ENCODE peak calls at places on chromosomes 11 and 22, in ten cellular contexts. Y is left cardiac atrium; X is mammary epithelial cell; F is HFFc6; U is activated CD8-positive, alpha-beta T cell treated with anti-CD3 and anti-CD28 coated beads, Interleukin-2, amount 10 ng/mL, durations not matched to agents 7 days and 5 days; Z is CD8-positive, alpha-beta T cell; T is MV-4-11; W is activated gamma-delta T cell treated with anti-CD3 and anti-CD28 coated beads, Interleukin-2, amount 50 U/mL, for 16 hours; C is stimulated activated CD8-positive, alpha-beta memory T cell treated with anti-CD3 and anti-CD28 coated beads, Interleukin-15, amount 100 ng/mL, for 24 hours; P is amniotic stem cell. V is an unnamed sample.

GRCh38 chr11:102196816-102197215 is 86.6 kb downstream of the YAP1 start:
- DNase-seq in X (no peak), C (no peak), W (no peak), Z (no peak), F (no peak), U (no peak), Y (no peak), T (no peak), P (no peak), V (no peak)

GRCh38 chr22:30689622-30690021 is 5.1 kb upstream of the OSBP2 start:
- DNase-seq in Y (no peak), C (no peak), T (no peak), Z (no peak), U (no peak), X (no peak), F (no peak), W (no peak), P (no peak), V (no peak)

GRCh38 chr11:21427750-21428149 is 758.4 kb downstream of the NELL1 start:
- DNase-seq in Z (no peak), Y (no peak), T (no peak), U (no peak), W (no peak), F (no peak), X (no peak), P (no peak), C (no peak), V (no peak)

GRCh38 chr22:49243965-49244364 is 583.7 kb downstream of the BRD1 start:
- DNase-seq in P (no peak), Y (no peak), F (no peak), U (no peak), T (no peak), W (no peak), C (no peak), Z (no peak), X (no peak), V (no peak)

GRCh38 chr11:35163707-35164496 is 24.9 kb downstream of the CD44 start:
- DNase-seq in T (no peak), U (peak; percentile 66), W (no peak), X (no peak), Z (peak; percentile 46), C (no peak), F (no peak), Y (no peak), P (no peak), V (no peak)

GRCh38 chr11:4018641-4019040 is 76.0 kb upstream of the RRM1 start:
- DNase-seq in T (no peak), Z (no peak), W (no peak), P (no peak), F (no peak), Y (no peak), C (no peak), U (no peak), X (no peak), V (no peak)

GRCh38 chr11:2886191-2886894 is 768 bp upstream of the CDKN1C start:
- DNase-seq in X (no peak), T (peak; percentile 14), Y (peak; percentile 57), Z (no peak), F (no peak), P (no peak), U (no peak), C (no peak), W (no peak), V (peak; percentile 63)

GRCh38 chr11:122189259-122189658 is 73.2 kb upstream of the BLID start:
- DNase-seq in X (peak; percentile 92), Y (no peak), T (no peak), F (peak; percentile 97), C (no peak), W (no peak), Z (no peak), P (peak; percentile 86), U (no peak), V (no peak)

GRCh38 chr22:23696326-23696851 is 5.6 kb downstream of the RGL4 start:
- DNase-seq in P (no peak), F (no peak), T (peak; percentile 88), Z (peak; percentile 80), X (no peak), C (peak; percentile 35), U (peak; percentile 92), Y (no peak), W (peak; percentile 60), V (no peak)

GRCh38 chr22:27150530-27150909 is 493.1 kb downstream of the MIAT start:
- DNase-seq in X (no peak), F (no peak), C (no peak), P (no peak), Y (no peak), Z (no peak), U (no peak), T (peak; percentile 86), W (no peak), V (no peak)

GRCh38 chr22:42304021-42304790 is 33.8 kb upstream of the TCF20 start:
- DNase-seq in U (no peak), F (no peak), X (no peak), W (no peak), C (no peak), Y (no peak), Z (no peak), T (no peak), P (no peak), V (no peak)

GRCh38 chr11:128503231-128503991 is 83.9 kb downstream of the ETS1 start:
- DNase-seq in T (no peak), P (peak; percentile 69), W (no peak), X (peak; percentile 92), Z (no peak), C (no peak), U (no peak), Y (no peak), F (peak; percentile 95), V (no peak)

GRCh38 chr11:3853935-3854659 is 1.4 kb upstream of the STIM1 start:
- DNase-seq in P (no peak), C (peak; percentile 21), U (peak; percentile 85), X (peak; percentile 9), W (peak; percentile 49), F (no peak), Z (peak; percentile 70), T (peak; percentile 75), Y (peak; percentile 28), V (no peak)

GRCh38 chr11:118845369-118845768 is 38.3 kb upstream of the CXCR5 start:
- DNase-seq in C (no peak), T (peak; percentile 80), F (no peak), P (peak; percentile 12), Y (no peak), Z (no peak), U (no peak), X (peak; percentile 82), W (no peak), V (no peak)

GRCh38 chr11:104148696-104149095 is 15.3 kb downstream of the PDGFD start:
- DNase-seq in P (no peak), W (no peak), X (no peak), Y (no peak), T (no peak), Z (no peak), C (no peak), U (no peak), F (no peak), V (no peak)

GRCh38 chr11:68118753-68119448 is 2.3 kb downstream of the CHKA start:
- DNase-seq in X (no peak), Y (no peak), F (no peak), U (no peak), P (no peak), T (peak; percentile 99), Z (no peak), W (no peak), C (no peak), V (no peak)

GRCh38 chr11:57406337-57406904 is 16.0 kb upstream of the PRG2 start:
- DNase-seq in F (no peak), Z (no peak), X (peak; percentile 14), U (peak; percentile 34), P (no peak), Y (peak; percentile 51), W (no peak), T (peak; percentile 88), C (no peak), V (no peak)

GRCh38 chr11:6405039-6405667 is 13.7 kb downstream of the APBB1 start:
- DNase-seq in P (no peak), F (no peak), Y (peak; percentile 26), U (no peak), Z (no peak), C (no peak), W (no peak), T (no peak), X (no peak), V (peak; percentile 26)

GRCh38 chr11:12675951-12676711 is 1.9 kb downstream of the TEAD1 start:
- DNase-seq in F (no peak), Y (no peak), P (no peak), Z (no peak), U (no peak), X (no peak), W (no peak), C (no peak), T (no peak), V (no peak)

GRCh38 chr11:111388431-111388830 is 9.4 kb upstream of the POU2AF1 start:
- DNase-seq in X (no peak), Z (no peak), P (no peak), U (no peak), W (no peak), C (no peak), T (no peak), Y (no peak), F (no peak), V (no peak)

GRCh38 chr22:39013923-39014722 is at the start of gene APOBEC3C:
- DNase-seq in T (peak; percentile 92), Y (peak; percentile 83), W (peak; percentile 75), F (peak; percentile 86), U (peak; percentile 94), P (peak; percentile 70), C (peak; percentile 40), Z (peak; percentile 80), X (peak; percentile 86), V (peak; percentile 40)

GRCh38 chr11:75152090-75152489 is 1.2 kb downstream of the SLCO2B1 start:
- DNase-seq in T (no peak), Z (no peak), U (no peak), X (no peak), W (no peak), F (no peak), C (no peak), Y (no peak), P (no peak), V (no peak)

GRCh38 chr11:28903716-28904115 is 795.5 kb downstream of the METTL15 start:
- DNase-seq in F (no peak), W (no peak), T (no peak), Y (no peak), X (no peak), P (no peak), U (no peak), C (no peak), Z (no peak), V (no peak)

GRCh38 chr11:98036810-98037209 is 983.9 kb upstream of the CNTN5 start:
- DNase-seq in Y (no peak), W (no peak), X (no peak), U (no peak), C (no peak), P (no peak), F (no peak), Z (no peak), T (no peak), V (no peak)

GRCh38 chr22:39463931-39464390 is 7.1 kb downstream of the MGAT3 start:
- DNase-seq in Y (peak; percentile 73), W (no peak), C (no peak), T (no peak), U (no peak), F (no peak), P (no peak), X (no peak), Z (no peak), V (no peak)

GRCh38 chr11:71269603-71270511 is 17.5 kb upstream of the SHANK2 start:
- DNase-seq in C (no peak), T (no peak), U (no peak), Z (no peak), W (no peak), F (no peak), X (no peak), P (no peak), Y (no peak), V (no peak)

GRCh38 chr11:77371646-77372045 is 70.2 kb upstream of the GDPD4 start:
- DNase-seq in X (no peak), Z (no peak), W (no peak), Y (no peak), P (no peak), C (no peak), T (no peak), F (no peak), U (no peak), V (no peak)

GRCh38 chr11:1448882-1449281 is 37.7 kb downstream of the MOB2 start:
- DNase-seq in Y (no peak), P (no peak), X (no peak), T (no peak), U (no peak), C (no peak), W (no peak), F (no peak), Z (no peak), V (no peak)